ENCODE peak calls at places on chromosomes 13 and 19, in nine cellular contexts. P is neural progenitor cell, Z is GM23248, U is MM.1S, Q is HepG2, R is mesendoderm, S is fibroblast of lung, H is H1, K is astrocyte. V is an unnamed sample. For H3K79me2, the result is how much of the 10 kb centered on the place peaks cover.

GRCh38 chr19:15404780-15405211 is 14.0 kb downstream of the AKAP8L start:
- DNase-seq in Q (no peak), Z (no peak), S (no peak), U (no peak), R (no peak), H (no peak), P (no peak), K (no peak), V (no peak)

GRCh38 chr19:3979289-3979673 is 6.0 kb downstream of the EEF2 start:
- DNase-seq in Z (peak), Q (no peak), P (no peak), R (no peak), H (peak), U (no peak), S (no peak), K (no peak), V (no peak)

GRCh38 chr13:23656637-23657036 is 86.4 kb downstream of the TNFRSF19 start:
- DNase-seq in Q (peak), S (peak), P (no peak), Z (peak), R (no peak), U (no peak), K (peak), H (no peak), V (peak)

GRCh38 chr19:35438527-35438926 is 9.5 kb upstream of the FFAR2 start:
- DNase-seq in P (peak), Z (no peak), H (no peak), Q (no peak), K (no peak), R (peak), S (no peak), U (no peak), V (no peak)

GRCh38 chr13:50461189-50461588 is 382.3 kb downstream of the DLEU7 start:
- DNase-seq in U (no peak), H (no peak), Z (no peak), Q (no peak), S (no peak), P (no peak), K (no peak), R (no peak), V (no peak)

GRCh38 chr19:6906559-6906958 is 19.2 kb downstream of the ADGRE1 start:
- DNase-seq in K (no peak), U (no peak), Q (no peak), H (no peak), R (no peak), P (no peak), S (no peak), Z (no peak), V (no peak)

GRCh38 chr19:17950310-17951150 is 16.4 kb upstream of the KCNN1 start:
- DNase-seq in Z (peak), K (no peak), H (peak), P (peak), S (no peak), R (no peak), Q (no peak), U (no peak), V (no peak)

GRCh38 chr19:33826521-33826920 is 29.9 kb downstream of the KCTD15 start:
- DNase-seq in R (no peak), Q (no peak), U (no peak), Z (no peak), S (no peak), K (no peak), H (peak), P (no peak), V (no peak)

GRCh38 chr13:23778879-23779278 is 110.3 kb downstream of the MIPEP start:
- DNase-seq in P (no peak), Q (peak), Z (peak), H (no peak), R (no peak), K (peak), S (peak), U (no peak), V (no peak)

GRCh38 chr19:43798546-43799409 is 3.5 kb downstream of the LYPD5 start:
- DNase-seq in Q (no peak), Z (peak), U (no peak), H (peak), P (peak), S (no peak), R (peak), K (no peak), V (no peak)

GRCh38 chr19:12666305-12667048 is at the start of the genes MAN2B1 and WDR83:
- DNase-seq in P (peak), Z (peak), Q (peak), H (peak), S (peak), R (peak), K (peak), U (peak), V (peak)

GRCh38 chr13:87680298-87680697 is 9.1 kb downstream of the SLITRK5 start:
- DNase-seq in Q (no peak), U (peak), S (peak), R (peak), H (no peak), K (no peak), Z (no peak), P (no peak), V (peak)

GRCh38 chr13:55190996-55191395 is 1949.7 kb upstream of the PRR20A start:
- DNase-seq in Q (no peak), K (no peak), P (no peak), H (no peak), Z (no peak), U (no peak), R (no peak), S (no peak), V (no peak)

GRCh38 chr13:91580749-91581148 is 182.3 kb downstream of the GPC5 start:
- DNase-seq in S (no peak), U (no peak), R (no peak), H (no peak), P (no peak), Q (no peak), Z (no peak), K (no peak), V (no peak)

GRCh38 chr13:98427331-98427995 is 149.4 kb downstream of the STK24 start:
- DNase-seq in S (no peak), Q (no peak), Z (no peak), R (no peak), H (no peak), P (no peak), K (no peak), U (no peak), V (no peak)

GRCh38 chr13:43884221-43884620 is 4.5 kb downstream of the LACC1 start:
- DNase-seq in P (peak), Q (no peak), Z (no peak), S (no peak), K (no peak), H (no peak), U (no peak), R (peak), V (no peak)

GRCh38 chr19:7934766-7935165 is 8.7 kb downstream of the TIMM44 start:
- DNase-seq in S (no peak), U (no peak), K (no peak), Z (no peak), H (no peak), R (no peak), Q (no peak), P (no peak), V (no peak)

GRCh38 chr19:38731654-38732301 is 12.5 kb downstream of the CAPN12 start:
- DNase-seq in H (no peak), S (no peak), Q (no peak), U (no peak), P (no peak), Z (no peak), R (no peak), K (no peak), V (no peak)

GRCh38 chr13:58452123-58452623 is 820.6 kb downstream of the PCDH17 start:
- DNase-seq in S (no peak), P (no peak), H (no peak), K (peak), Z (no peak), U (no peak), R (peak), Q (peak), V (no peak)

GRCh38 chr19:42596391-42597071 is 1.8 kb upstream of the CEACAM8 start:
- DNase-seq in P (peak), R (peak), Z (peak), U (no peak), S (peak), H (peak), Q (no peak), K (no peak), V (peak)

GRCh38 chr19:33407716-33408115 is 34.2 kb downstream of the CEBPG start:
- DNase-seq in Z (no peak), S (no peak), R (no peak), Q (no peak), K (no peak), U (no peak), P (no peak), H (no peak), V (no peak)

GRCh38 chr13:62613819-62614218 is 1198.2 kb upstream of the PCDH20 start:
- DNase-seq in S (no peak), Q (no peak), H (no peak), P (no peak), R (peak), U (no peak), Z (no peak), K (no peak), V (no peak)

GRCh38 chr19:38506723-38507550 is 73.4 kb downstream of the RYR1 start:
- DNase-seq in S (no peak), K (no peak), R (peak), P (peak), Q (peak), H (peak), Z (peak), U (peak), V (peak)

GRCh38 chr13:43346427-43346826 is 323.0 kb downstream of the DNAJC15 start:
- DNase-seq in S (no peak), R (peak), P (no peak), Z (no peak), H (no peak), Q (no peak), K (peak), U (no peak), V (no peak)

GRCh38 chr13:105410602-105411001 is 1124.9 kb downstream of the EFNB2 start:
- DNase-seq in P (peak), H (peak), U (no peak), K (no peak), Q (peak), R (peak), Z (peak), S (peak), V (peak)

GRCh38 chr19:36604656-36605100 is 435 bp upstream of the ZNF382 start:
- DNase-seq in H (no peak), R (peak), Q (peak), P (peak), S (peak), K (peak), U (no peak), Z (peak), V (peak)

GRCh38 chr13:42593719-42594012 is 19.7 kb downstream of the TNFSF11 start:
- DNase-seq in P (no peak), Q (no peak), R (no peak), K (no peak), S (no peak), U (no peak), H (no peak), Z (no peak), V (no peak)

GRCh38 chr13:76635232-76636021 is 250.8 kb downstream of the KCTD12 start:
- DNase-seq in Q (no peak), P (no peak), U (no peak), S (no peak), H (no peak), R (no peak), Z (no peak), K (no peak), V (no peak)

GRCh38 chr19:47377801-47378200 is 28.7 kb downstream of the DHX34 start:
- DNase-seq in H (no peak), U (no peak), Z (no peak), Q (no peak), S (no peak), K (no peak), R (no peak), P (no peak), V (peak)

GRCh38 chr19:46745521-46746280 is at the start of gene FKRP:
- DNase-seq in K (no peak), U (no peak), H (no peak), Q (no peak), P (peak), S (no peak), R (no peak), Z (peak), V (peak)

GRCh38 chr13:109275848-109276247 is 510.5 kb downstream of the IRS2 start:
- DNase-seq in H (no peak), S (no peak), Q (no peak), K (no peak), P (peak), U (no peak), R (peak), Z (peak), V (peak)

GRCh38 chr13:76884167-76884566 is 2.0 kb downstream of the KCTD12 start:
- DNase-seq in P (peak), Z (peak), K (no peak), S (peak), H (no peak), U (peak), Q (no peak), R (peak), V (no peak)

GRCh38 chr19:50315773-50316448 is 13.3 kb downstream of the KCNC3 start:
- DNase-seq in Z (peak), P (peak), K (no peak), S (no peak), R (peak), U (no peak), H (peak), Q (no peak), V (peak)

DNA sequence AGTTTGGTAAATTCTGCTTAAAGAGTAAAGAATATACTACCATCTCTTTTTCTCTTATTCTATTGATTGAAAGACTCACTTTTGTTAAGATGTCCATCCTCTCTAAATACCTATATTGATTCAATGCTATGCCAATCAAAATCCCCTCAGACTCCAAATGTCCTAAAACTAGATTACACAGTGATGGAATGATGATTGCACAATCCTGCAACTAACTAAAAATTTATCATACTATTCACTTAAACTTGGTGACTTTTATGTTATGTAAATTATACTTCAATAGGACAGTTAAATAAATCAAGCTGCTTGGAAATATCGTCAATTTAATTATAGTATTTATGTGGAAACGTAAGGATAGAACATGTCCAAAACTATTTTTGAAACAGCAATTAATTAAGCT is 2765.1 kb upstream of the PCDH20 start:
- DNase-seq in Z (no peak), Q (no peak), R (no peak), S (no peak), P (no peak), H (no peak), K (no peak), U (no peak), V (no peak)
- H3K79me2 ChIP-seq in Z (under half), Q (under half), R (under half), S (under half), P (under half), H (under half), K (under half), U (under half), V (under half)

GRCh38 chr19:13817615-13818371 is 22.6 kb downstream of the ZSWIM4 start:
- DNase-seq in U (peak), H (peak), R (peak), P (peak), K (no peak), S (no peak), Q (no peak), Z (peak), V (no peak)
- H3K9ac ChIP-seq in U (peak), H (peak), R (peak), P (no peak), K (no peak), S (no peak), Q (no peak), Z (no peak), V (no peak)

GRCh38 chr19:45216677-45217076 is 28.5 kb downstream of the EXOC3L2 start:
- DNase-seq in H (no peak), K (peak), U (no peak), Q (no peak), P (no peak), S (no peak), R (no peak), Z (no peak), V (no peak)

GRCh38 chr19:45215391-45216191 is 29.6 kb downstream of the EXOC3L2 start:
- DNase-seq in Z (no peak), R (peak), P (peak), Q (no peak), U (no peak), H (peak), S (no peak), K (no peak), V (no peak)

GRCh38 chr19:45213031-45213430 is 32.2 kb downstream of the EXOC3L2 start:
- DNase-seq in P (no peak), K (no peak), Z (no peak), Q (no peak), H (no peak), U (no peak), R (no peak), S (no peak), V (no peak)

GRCh38 chr19:45217193-45217956 is 27.8 kb downstream of the EXOC3L2 start:
- DNase-seq in H (peak), Z (peak), U (no peak), Q (no peak), K (no peak), S (no peak), P (peak), R (no peak), V (no peak)

DNA sequence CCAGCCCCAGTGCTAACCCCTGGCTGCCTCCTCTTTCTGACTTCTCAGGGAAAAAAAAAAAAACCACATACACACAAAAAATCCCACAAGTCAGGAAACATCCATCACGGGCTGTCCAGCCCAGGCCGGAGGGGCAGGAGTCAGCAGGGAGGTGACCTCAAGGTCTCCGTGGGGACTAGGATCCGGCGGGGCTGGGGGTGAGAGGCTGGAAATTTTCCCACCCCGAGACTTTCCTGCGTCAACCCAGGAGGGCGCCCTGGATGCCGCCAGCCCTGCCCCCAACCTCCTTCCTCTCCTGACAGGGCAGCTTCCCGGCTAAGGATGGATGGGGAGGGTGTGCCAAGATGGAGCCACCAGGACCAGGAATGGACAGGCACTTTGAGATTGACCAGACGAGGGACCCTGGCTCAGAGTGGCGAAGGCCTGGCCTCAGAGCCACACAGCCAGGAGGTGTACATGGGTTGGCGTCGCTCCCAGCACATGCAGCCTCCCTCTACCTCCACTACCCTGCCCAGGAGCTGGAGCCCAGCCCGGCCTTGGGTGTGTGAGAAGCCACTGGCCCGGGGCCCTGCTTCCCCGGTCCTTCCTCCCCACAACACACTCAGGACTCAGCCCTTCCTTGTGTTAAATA is 33.3 kb downstream of the BLOC1S3 start:
- DNase-seq in U (no peak), Q (no peak), K (no peak), R (no peak), P (no peak), Z (no peak), S (no peak), H (no peak), V (no peak)
- H3K79me2 ChIP-seq in U (under half), Q (under half), K (under half), R (under half), P (under half), Z (under half), S (under half), H (under half), V (under half)

GRCh38 chr19:1837222-1837565 is 11.1 kb downstream of the REXO1 start:
- DNase-seq in K (no peak), P (no peak), R (no peak), H (no peak), U (no peak), Q (no peak), Z (no peak), S (no peak), V (no peak)
- H3K9ac ChIP-seq in K (no peak), P (no peak), R (no peak), H (no peak), U (no peak), Q (no peak), Z (no peak), S (no peak), V (no peak)

DNA sequence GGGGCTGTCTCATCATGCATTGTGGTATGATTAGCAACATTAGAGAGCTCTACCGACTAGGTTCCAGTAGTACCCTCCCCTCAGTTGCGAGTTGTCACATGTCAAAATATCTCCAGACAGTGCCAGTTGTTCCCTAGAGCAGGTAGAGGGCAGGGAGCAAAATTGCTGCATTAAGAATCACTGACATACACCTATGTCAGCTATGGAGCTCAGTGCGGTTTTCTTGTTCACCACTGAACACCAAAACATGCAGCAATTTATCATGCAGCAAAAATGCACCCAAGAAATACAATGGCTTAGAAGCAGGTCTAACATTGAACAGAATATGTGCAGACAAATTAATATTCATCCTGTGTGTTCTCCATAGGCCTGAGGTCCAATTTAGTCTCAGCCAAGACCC is 186.9 kb upstream of the STARD13 start:
- DNase-seq in K (peak), P (no peak), Q (no peak), H (no peak), S (no peak), U (no peak), Z (no peak), R (no peak), V (no peak)
- H3K79me2 ChIP-seq in K (under half), P (under half), Q (under half), H (under half), S (under half), U (under half), Z (under half), R (under half), V (under half)

V was measured in Karpas-422.